ENCODE peak calls at places on chromosome 20, in five cellular contexts. B is heart left ventricle; Y is left ventricle myocardium inferior; W is ascending aorta; D is CD4-positive, CD25-positive, alpha-beta regulatory T cell. O is an unnamed sample.
A peak's percentile ranks its signal among the peaks of the same experiment; 100 is the strongest.

GRCh38 chr20:44646023-44646640 is 5.4 kb downstream of the ADA start:
- DNase-seq in B (no peak), D (peak; percentile 22), W (no peak), Y (no peak), O (no peak)

GRCh38 chr20:9241721-9242427 is 173.0 kb downstream of the PLCB4 start:
- DNase-seq in B (no peak), W (no peak), D (no peak), Y (no peak), O (no peak)

GRCh38 chr20:55469074-55469473 is 536.2 kb downstream of the CBLN4 start:
- DNase-seq in W (no peak), Y (no peak), D (no peak), B (no peak), O (no peak)

GRCh38 chr20:6101346-6101745 is 21.5 kb downstream of the FERMT1 start:
- DNase-seq in B (no peak), Y (no peak), D (no peak), W (no peak), O (no peak)

GRCh38 chr20:58153121-58153520 is 75.3 kb downstream of the ANKRD60 start:
- DNase-seq in W (no peak), Y (no peak), B (no peak), D (no peak), O (no peak)

GRCh38 chr20:5844063-5844681 is 94.0 kb downstream of the SHLD1 start:
- DNase-seq in D (peak; percentile 50), Y (no peak), B (no peak), W (no peak), O (no peak)

GRCh38 chr20:56343861-56344381 is 14.9 kb upstream of the FAM210B start:
- DNase-seq in B (no peak), W (no peak), D (no peak), Y (no peak), O (no peak)

GRCh38 chr20:3781153-3781910 is at the start of gene SPEF1:
- DNase-seq in Y (peak; percentile 62), D (no peak), B (peak; percentile 68), W (peak; percentile 93), O (peak; percentile 98)

GRCh38 chr20:54668271-54669053 is 193.1 kb downstream of the DOK5 start:
- DNase-seq in D (peak; percentile 4), B (no peak), Y (no peak), W (no peak), O (peak; percentile 30)

GRCh38 chr20:7161690-7162089 is 394.2 kb downstream of the BMP2 start:
- DNase-seq in W (no peak), D (no peak), B (no peak), Y (no peak), O (no peak)

GRCh38 chr20:57468523-57469417 is 56.2 kb downstream of the CTCFL start:
- DNase-seq in B (peak; percentile 22), W (no peak), Y (no peak), D (no peak), O (no peak)

GRCh38 chr20:14634666-14635065 is 297.3 kb upstream of the FLRT3 start:
- DNase-seq in Y (no peak), B (no peak), D (no peak), W (no peak), O (no peak)

GRCh38 chr20:663315-664090 is 10.5 kb upstream of the SRXN1 start:
- DNase-seq in D (no peak), Y (no peak), B (no peak), W (no peak), O (no peak)

GRCh38 chr20:20802328-20802727 is 89.9 kb upstream of the RALGAPA2 start:
- DNase-seq in B (no peak), D (no peak), Y (no peak), W (no peak), O (no peak)

GRCh38 chr20:11311659-11312058 is 606.0 kb upstream of the BTBD3 start:
- DNase-seq in D (no peak), W (no peak), Y (no peak), B (no peak), O (no peak)

GRCh38 chr20:31857861-31858835 is 12.2 kb downstream of the DUSP15 start:
- DNase-seq in Y (no peak), W (peak; percentile 34), B (no peak), D (no peak), O (no peak)

GRCh38 chr20:44067650-44068081 is 119.3 kb downstream of the JPH2 start:
- DNase-seq in D (no peak), Y (no peak), B (no peak), W (no peak), O (no peak)

GRCh38 chr20:54228841-54229240 is 21.0 kb downstream of the PFDN4 start:
- DNase-seq in B (no peak), Y (no peak), D (no peak), W (no peak), O (no peak)

GRCh38 chr20:3479025-3479424 is 8.2 kb downstream of the ATRN start:
- DNase-seq in Y (no peak), D (no peak), B (no peak), W (no peak), O (no peak)

GRCh38 chr20:40997116-40997515 is 31.5 kb upstream of the TOP1 start:
- DNase-seq in B (no peak), Y (no peak), W (peak; percentile 28), D (no peak), O (no peak)

GRCh38 chr20:16575390-16576140 is 2.3 kb upstream of the KIF16B start:
- DNase-seq in B (no peak), D (no peak), Y (no peak), W (no peak), O (no peak)

GRCh38 chr20:10651227-10651990 is 22.4 kb downstream of the JAG1 start:
- DNase-seq in B (no peak), D (no peak), W (no peak), Y (no peak), O (no peak)

GRCh38 chr20:58130574-58130973 is 97.9 kb downstream of the ANKRD60 start:
- DNase-seq in W (no peak), B (no peak), D (no peak), Y (no peak), O (no peak)

GRCh38 chr20:41534842-41535241 is 83.3 kb downstream of the CHD6 start:
- DNase-seq in W (no peak), B (no peak), Y (no peak), D (no peak), O (no peak)

GRCh38 chr20:9886227-9886626 is 47.4 kb upstream of the PAK5 start:
- DNase-seq in B (no peak), Y (no peak), W (no peak), D (no peak), O (no peak)

GRCh38 chr20:38855356-38855755 is 49.9 kb downstream of the PPP1R16B start:
- DNase-seq in B (no peak), W (no peak), Y (no peak), D (no peak), O (no peak)

GRCh38 chr20:44032583-44033138 is 118.0 kb downstream of the TOX2 start:
- DNase-seq in D (no peak), Y (no peak), W (peak; percentile 59), B (no peak), O (no peak)

GRCh38 chr20:7967199-7967844 is 27.1 kb upstream of the HAO1 start:
- DNase-seq in D (no peak), W (no peak), B (no peak), Y (no peak), O (no peak)

GRCh38 chr20:41905186-41905585 is 287.0 kb upstream of the CHD6 start:
- DNase-seq in W (no peak), D (no peak), Y (no peak), B (no peak), O (no peak)

GRCh38 chr20:34037121-34037520 is 43.4 kb downstream of the RALY start:
- DNase-seq in Y (no peak), D (peak; percentile 38), W (no peak), B (no peak), O (no peak)

GRCh38 chr20:14724465-14724864 is 387.1 kb upstream of the FLRT3 start:
- DNase-seq in B (no peak), D (no peak), W (no peak), Y (no peak), O (no peak)

GRCh38 chr20:41701596-41702350 is 83.6 kb upstream of the CHD6 start:
- DNase-seq in W (no peak), Y (no peak), D (no peak), B (no peak), O (no peak)

GRCh38 chr20:2382833-2383232 is 2.1 kb downstream of the TGM6 start:
- DNase-seq in W (no peak), Y (no peak), D (no peak), B (no peak), O (no peak)

GRCh38 chr20:35151739-35152138 is 4.6 kb upstream of the EDEM2 start:
- DNase-seq in Y (no peak), W (no peak), B (no peak), D (no peak), O (no peak)

GRCh38 chr20:4225778-4226177 is 210.4 kb upstream of the RNF24 start:
- DNase-seq in B (no peak), W (peak; percentile 87), D (no peak), Y (no peak), O (no peak)

GRCh38 chr20:44993343-44993742 is 27.0 kb downstream of the STK4 start:
- DNase-seq in W (no peak), D (no peak), B (no peak), Y (no peak), O (no peak)

DNA sequence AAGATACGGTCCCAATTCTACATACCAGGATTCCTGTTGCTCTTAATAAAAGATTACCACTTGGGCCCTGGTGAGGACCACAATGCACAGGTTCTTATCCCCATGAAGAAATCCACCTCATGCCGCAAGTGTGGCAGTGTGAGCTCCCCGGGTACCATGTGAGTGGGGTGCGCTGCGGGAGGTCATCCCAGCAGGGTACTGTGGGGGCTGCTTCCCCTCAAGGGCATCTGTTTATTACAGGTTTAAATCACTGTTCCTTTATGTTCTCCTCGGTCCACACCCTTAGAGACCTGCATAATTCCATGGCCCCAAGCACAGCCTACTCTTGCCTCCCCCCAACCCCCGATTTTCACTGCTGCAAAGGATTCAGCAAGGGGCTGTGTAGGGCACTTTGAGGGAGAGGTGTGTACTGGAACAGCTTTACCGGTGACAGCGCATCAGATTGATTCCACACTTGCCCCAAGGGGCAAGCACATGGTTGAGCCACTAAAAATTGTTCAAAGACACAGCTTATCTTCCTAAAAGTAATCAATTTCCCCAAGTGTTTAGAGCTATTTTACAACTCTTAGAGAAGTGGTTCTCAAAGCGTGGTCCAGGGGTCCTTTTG is 6.2 kb downstream of the DIDO1 start:
- DNase-seq in B (no peak), W (no peak), Y (no peak), D (no peak), O (no peak)
- H3K4me1 ChIP-seq in B (peaks cover 97% of the 10 kb centered on the region), W (peaks cover 88% of the 10 kb centered on the region), Y (peaks cover 100% of the 10 kb centered on the region), D (peaks cover 98% of the 10 kb centered on the region), O (peaks cover 78% of the 10 kb centered on the region)

GRCh38 chr20:51529758-51530157 is 12.8 kb downstream of the NFATC2 start:
- DNase-seq in D (peak; percentile 42), W (no peak), B (no peak), Y (no peak), O (no peak)
- H3K4me1 ChIP-seq in D (peaks cover 81% of the 10 kb centered on the region), W (peaks cover 11% of the 10 kb centered on the region), B (peaks cover 46% of the 10 kb centered on the region), Y (peaks cover 53% of the 10 kb centered on the region), O (no peaks in the 10 kb centered on the region)

GRCh38 chr20:63693079-63693974 is 3.1 kb upstream of the TNFRSF6B start:
- DNase-seq in D (no peak), B (peak; percentile 58), Y (no peak), W (no peak), O (no peak)
- H3K4me1 ChIP-seq in D (peaks cover 17% of the 10 kb centered on the region), B (peaks cover 41% of the 10 kb centered on the region), Y (peaks cover 60% of the 10 kb centered on the region), W (peaks cover under 1% of the 10 kb centered on the region), O (no peaks in the 10 kb centered on the region)

DNA sequence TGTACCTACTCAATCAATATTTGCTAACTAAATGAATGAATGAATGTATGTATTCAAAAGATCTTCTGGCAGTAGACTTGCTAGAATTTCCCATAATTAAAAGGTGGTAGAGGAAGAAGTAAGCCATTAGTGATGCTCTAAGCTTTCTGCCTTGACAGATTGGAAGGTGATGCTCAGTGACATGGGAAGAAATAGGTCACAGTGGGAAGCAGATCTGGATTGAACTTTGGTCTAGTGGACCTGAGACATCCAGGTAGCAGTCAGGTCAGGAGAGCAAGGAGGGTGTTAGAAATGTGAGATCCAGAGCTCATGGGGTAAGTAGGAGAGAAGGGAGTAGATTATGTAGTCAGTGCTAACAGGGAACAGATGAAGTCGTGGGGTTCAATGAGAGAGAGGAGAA is 106.4 kb downstream of the SNX5 start:
- DNase-seq in Y (no peak), W (no peak), D (no peak), B (no peak), O (no peak)
- H3K4me1 ChIP-seq in Y (peaks cover 25% of the 10 kb centered on the region), W (peaks cover 3% of the 10 kb centered on the region), D (peaks cover 9% of the 10 kb centered on the region), B (peaks cover 17% of the 10 kb centered on the region), O (no peaks in the 10 kb centered on the region)